ENCODE peak calls at places on chromosomes 12 and 14, in seven cellular contexts. I, X, T, U, N, O and W are unnamed samples.

GRCh38 chr12:82099216-82099615 is 259.0 kb downstream of the CCDC59 start:
- DNase-seq in O (no peak), U (no peak), I (no peak), X (no peak), T (no peak), N (no peak), W (peak; percentile 51)

GRCh38 chr12:79187032-79187431 is 322.5 kb downstream of the SYT1 start:
- DNase-seq in X (no peak), I (no peak), O (no peak), U (no peak), N (no peak), T (no peak), W (peak; percentile 44)

GRCh38 chr12:107661830-107662229 is 23.8 kb upstream of the PWP1 start:
- DNase-seq in I (no peak), U (no peak), X (no peak), O (no peak), T (no peak), N (no peak), W (no peak)

GRCh38 chr12:113719911-113720591 is 246.1 kb downstream of the RBM19 start:
- DNase-seq in X (peak; percentile 43), T (no peak), I (no peak), O (no peak), N (no peak), U (no peak), W (no peak)

GRCh38 chr12:130872179-130873096 is 572 bp downstream of the RAN start:
- DNase-seq in O (peak; percentile 61), I (no peak), N (no peak), X (peak; percentile 68), T (peak; percentile 71), U (peak; percentile 50), W (peak; percentile 54)

GRCh38 chr12:49288412-49288853 is 6.5 kb upstream of the PRPH start:
- DNase-seq in U (peak; percentile 40), T (no peak), I (peak; percentile 55), X (peak; percentile 92), O (no peak), N (peak; percentile 34), W (peak; percentile 68)

GRCh38 chr12:115155665-115156645 is 472.0 kb upstream of the TBX3 start:
- DNase-seq in N (peak; percentile 99), I (peak; percentile 95), T (no peak), O (no peak), X (no peak), U (no peak), W (no peak)

GRCh38 chr12:90098132-90098779 is 389.6 kb upstream of the ATP2B1 start:
- DNase-seq in X (no peak), O (no peak), T (no peak), I (no peak), N (no peak), U (no peak), W (peak; percentile 56)

DNA sequence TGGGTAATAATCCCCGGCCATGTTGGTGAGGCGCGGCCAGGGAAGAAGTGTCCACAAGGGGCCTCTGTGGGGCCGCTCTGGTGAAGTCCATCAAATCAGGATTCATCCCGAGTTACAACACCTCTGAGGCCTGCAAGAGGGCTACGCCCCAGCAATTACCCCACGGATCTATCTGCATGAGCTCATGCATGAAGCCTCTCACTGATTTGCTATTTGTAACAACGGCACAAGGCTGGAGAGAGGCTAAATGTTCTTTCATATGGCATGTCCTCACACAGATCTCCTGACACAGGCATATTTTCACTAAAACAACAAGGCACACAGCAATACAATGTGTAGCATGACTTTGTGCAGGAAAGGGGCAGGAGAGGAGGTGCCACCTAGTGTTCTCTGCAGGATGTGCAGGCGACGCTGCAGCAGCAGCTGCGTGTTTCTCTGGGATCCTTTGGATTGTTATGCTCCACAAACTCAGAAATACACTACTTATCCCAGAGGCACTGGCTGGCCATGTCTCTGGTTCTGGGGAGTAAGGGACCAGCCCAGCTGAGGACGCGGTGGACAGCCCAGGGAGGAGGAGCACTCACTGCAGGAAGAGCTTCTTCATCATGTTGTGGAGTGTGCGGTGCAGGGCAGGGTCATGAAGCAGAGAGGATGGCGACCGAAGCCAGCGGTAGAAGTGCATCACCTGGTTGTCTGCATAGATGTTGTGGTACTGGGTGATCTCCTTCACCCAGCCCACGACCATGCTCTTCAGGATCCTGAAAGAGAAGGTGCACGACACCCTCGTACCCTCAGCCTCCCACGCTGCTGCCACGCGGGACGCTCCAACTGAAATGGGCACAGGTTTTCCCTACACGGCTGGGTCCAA is 20.2 kb downstream of the P2RX2 start:
- DNase-seq in N (peak; percentile 84), T (no peak), O (no peak), X (peak; percentile 84), I (peak; percentile 60), U (peak; percentile 54), W (peak; percentile 61)
- H3K4me3 ChIP-seq in N (no peak overlapping the region), T (no peak overlapping the region), O (no peak overlapping the region), X (no peak overlapping the region), I (no peak overlapping the region), U (no peak overlapping the region), W (no peak overlapping the region)

GRCh38 chr14:61213116-61213720 is 67.9 kb downstream of the TMEM30B start:
- DNase-seq in U (no peak), X (no peak), I (peak; percentile 49), N (peak; percentile 78), O (no peak), T (no peak), W (peak; percentile 73)

GRCh38 chr14:61217516-61217915 is 63.6 kb downstream of the TMEM30B start:
- DNase-seq in N (no peak), X (no peak), U (no peak), I (no peak), T (no peak), O (no peak), W (no peak)

GRCh38 chr14:61218157-61218556 is 63.0 kb downstream of the TMEM30B start:
- DNase-seq in N (no peak), I (no peak), T (no peak), O (no peak), X (no peak), U (no peak), W (no peak)

GRCh38 chr14:61213930-61214329 is 67.2 kb downstream of the TMEM30B start:
- DNase-seq in N (no peak), X (no peak), O (no peak), U (no peak), I (peak; percentile 41), T (no peak), W (no peak)

DNA sequence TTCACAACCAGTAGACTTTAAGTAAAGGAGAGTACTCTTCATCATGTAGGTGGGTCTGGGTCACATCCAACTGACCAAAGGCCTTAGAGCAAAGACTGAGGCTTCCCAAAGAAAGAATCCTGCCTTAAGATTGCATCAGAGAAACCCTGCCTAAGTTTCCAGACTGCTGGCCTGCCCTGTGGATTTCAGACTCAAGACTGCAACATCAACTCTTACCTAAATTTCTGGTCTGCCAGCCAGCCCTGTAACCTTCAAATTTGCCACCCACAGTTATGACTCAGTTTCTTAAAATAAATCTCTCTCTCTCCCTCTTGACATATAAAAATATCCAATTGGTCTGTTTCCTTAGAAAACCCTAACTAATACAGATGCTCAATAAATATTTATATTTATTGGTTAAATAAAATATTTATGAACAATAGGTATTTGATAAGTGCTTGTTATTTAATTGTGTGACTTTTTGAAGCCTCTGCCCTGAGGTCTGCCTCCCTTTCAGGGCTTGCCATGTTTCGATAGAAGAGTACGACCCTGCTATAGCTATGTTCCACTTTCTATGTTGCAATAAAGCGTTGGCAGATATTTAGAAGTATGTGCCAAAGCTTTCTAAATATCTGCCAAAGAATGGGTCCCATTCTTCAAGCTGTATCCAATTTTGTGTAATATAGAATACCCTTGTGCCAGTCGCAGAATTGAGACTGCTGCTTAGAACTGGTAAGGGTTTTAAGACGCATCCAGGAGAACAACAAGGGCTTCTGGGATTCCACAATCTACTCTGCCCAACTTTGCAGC is 65.7 kb downstream of the TMEM30B start:
- DNase-seq in X (no peak), T (no peak), N (peak; percentile 74), U (peak; percentile 21), I (peak; percentile 45), O (no peak), W (no peak)
- H3K4me3 ChIP-seq in X (no peak overlapping the region), T (no peak overlapping the region), N (no peak overlapping the region), U (no peak overlapping the region), I (no peak overlapping the region), O (no peak overlapping the region), W (no peak overlapping the region)

GRCh38 chr14:34536951-34537676 is 2.4 kb downstream of the EAPP start:
- DNase-seq in N (no peak), T (no peak), O (no peak), I (peak; percentile 76), U (no peak), X (no peak), W (no peak)

GRCh38 chr14:34539407-34540180 is at the start of gene EAPP:
- DNase-seq in I (peak; percentile 97), N (peak; percentile 96), U (peak; percentile 98), X (peak; percentile 99), T (peak; percentile 95), O (peak; percentile 100), W (peak; percentile 97)

GRCh38 chr14:34538871-34539406 is 562 bp downstream of the EAPP start:
- DNase-seq in U (no peak), I (no peak), T (no peak), N (no peak), O (no peak), X (no peak), W (no peak)

GRCh38 chr14:34537677-34538009 is 1.9 kb downstream of the EAPP start:
- DNase-seq in U (no peak), O (no peak), I (no peak), T (no peak), N (no peak), X (no peak), W (no peak)
- H3K4me3 ChIP-seq in U (peak overlapping the region; percentile 84), O (peak overlapping the region; percentile 79), I (no peak overlapping the region), T (no peak overlapping the region), N (peak overlapping the region; percentile 99), X (peak overlapping the region; percentile 100), W (no peak overlapping the region)

GRCh38 chr14:20801726-20802125 is 918 bp downstream of the RNASE1 start:
- DNase-seq in U (no peak), T (no peak), O (peak; percentile 60), X (no peak), I (no peak), N (no peak), W (no peak)
- H3K4me3 ChIP-seq in U (peak overlapping the region; percentile 55), T (no peak overlapping the region), O (peak overlapping the region; percentile 65), X (peak overlapping the region; percentile 72), I (no peak overlapping the region), N (no peak overlapping the region), W (no peak overlapping the region)

GRCh38 chr14:66490143-66491111 is 4.3 kb downstream of the CCDC196 start:
- DNase-seq in X (no peak), O (no peak), T (no peak), U (no peak), I (no peak), N (no peak), W (no peak)
- H3K4me3 ChIP-seq in X (no peak overlapping the region), O (no peak overlapping the region), T (no peak overlapping the region), U (no peak overlapping the region), I (no peak overlapping the region), N (no peak overlapping the region), W (no peak overlapping the region)

GRCh38 chr14:91254456-91254855 is 10.0 kb upstream of the GPR68 start:
- DNase-seq in O (no peak), X (no peak), N (no peak), U (no peak), I (no peak), T (no peak), W (no peak)

GRCh38 chr14:91255820-91256219 is 11.3 kb upstream of the GPR68 start:
- DNase-seq in O (no peak), X (no peak), T (no peak), U (no peak), I (no peak), N (no peak), W (no peak)

GRCh38 chr14:91255026-91255695 is 10.7 kb upstream of the GPR68 start:
- DNase-seq in T (no peak), N (no peak), I (no peak), O (no peak), U (no peak), X (peak; percentile 59), W (no peak)

GRCh38 chr14:91252901-91253794 is 8.6 kb upstream of the GPR68 start:
- DNase-seq in O (peak; percentile 63), X (peak; percentile 88), I (no peak), U (peak; percentile 44), N (no peak), T (peak; percentile 51), W (no peak)

GRCh38 chr14:91253795-91254323 is 9.4 kb upstream of the GPR68 start:
- DNase-seq in O (no peak), N (no peak), X (peak; percentile 69), I (no peak), U (no peak), T (no peak), W (no peak)
- H3K4me3 ChIP-seq in O (peak overlapping the region; percentile 61), N (peak overlapping the region; percentile 44), X (peak overlapping the region; percentile 73), I (peak overlapping the region; percentile 41), U (peak overlapping the region; percentile 66), T (peak overlapping the region; percentile 59), W (peak overlapping the region; percentile 53)